ENCODE peak calls at places on chromosomes 7 and 10, in four cellular contexts. V, P, B and O are unnamed samples.

GRCh38 chr7:27139335-27140107 is 4.0 kb downstream of the HOXA5 start:
- DNase-seq in V (no peak), P (peak), B (peak), O (no peak)

GRCh38 chr7:6106140-6106904 is 75.1 kb downstream of the ANKRD61 start:
- DNase-seq in V (peak), P (no peak), B (no peak), O (peak)

GRCh38 chr10:62098278-62099121 is 170.1 kb downstream of the RTKN2 start:
- DNase-seq in V (peak), P (no peak), B (no peak), O (no peak)

GRCh38 chr7:11709240-11709639 is 122.8 kb downstream of the THSD7A start:
- DNase-seq in V (no peak), P (no peak), B (no peak), O (no peak)

GRCh38 chr7:155985518-155986427 is 173.5 kb upstream of the SHH start:
- DNase-seq in V (no peak), P (peak), B (no peak), O (no peak)

GRCh38 chr10:122983898-122984297 is 3.7 kb downstream of the PSTK start:
- DNase-seq in V (no peak), P (no peak), B (no peak), O (no peak)

GRCh38 chr10:24556746-24557742 is 166.6 kb downstream of the ARHGAP21 start:
- DNase-seq in V (peak), P (peak), B (no peak), O (peak)

GRCh38 chr10:2791774-2792443 is 275.4 kb upstream of the PFKP start:
- DNase-seq in V (no peak), P (no peak), B (no peak), O (no peak)

GRCh38 chr7:12764355-12765000 is 77.0 kb downstream of the ARL4A start:
- DNase-seq in V (peak), P (no peak), B (no peak), O (no peak)

GRCh38 chr10:2279666-2280065 is 542.3 kb upstream of the ADARB2 start:
- DNase-seq in V (no peak), P (no peak), B (no peak), O (peak)

GRCh38 chr7:128217972-128218652 is 23.0 kb upstream of the LEP start:
- DNase-seq in V (no peak), P (no peak), B (no peak), O (no peak)

GRCh38 chr10:30917790-30918189 is 113.9 kb downstream of the ZNF438 start:
- DNase-seq in V (peak), P (no peak), B (no peak), O (no peak)

GRCh38 chr7:132580277-132580676 is 4.0 kb upstream of the PLXNA4 start:
- DNase-seq in V (no peak), P (no peak), B (no peak), O (peak)

GRCh38 chr7:101125989-101126650 is 784 bp upstream of the SERPINE1 start:
- DNase-seq in V (peak), P (no peak), B (no peak), O (no peak)

GRCh38 chr7:55081854-55082603 is 63.2 kb downstream of the EGFR start:
- DNase-seq in V (peak), P (no peak), B (no peak), O (no peak)

GRCh38 chr10:110042181-110042580 is 34.4 kb downstream of the ADD3 start:
- DNase-seq in V (peak), P (no peak), B (no peak), O (peak)

GRCh38 chr10:8389630-8390029 is 335.1 kb downstream of the GATA3 start:
- DNase-seq in V (no peak), P (no peak), B (no peak), O (no peak)

GRCh38 chr10:42987575-42987974 is 89.3 kb upstream of the RET start:
- DNase-seq in V (no peak), P (no peak), B (peak), O (no peak)

GRCh38 chr10:71569775-71570588 is 149.6 kb downstream of the C10orf105 start:
- DNase-seq in V (peak), P (peak), B (peak), O (peak)

GRCh38 chr7:1858435-1859265 is 188.6 kb downstream of the ELFN1 start:
- DNase-seq in V (no peak), P (no peak), B (no peak), O (no peak)

GRCh38 chr10:69317175-69318086 is 39.1 kb downstream of the HK1 start:
- DNase-seq in V (no peak), P (peak), B (no peak), O (peak)

GRCh38 chr7:102236592-102237287 is 49.9 kb upstream of the SH2B2 start:
- DNase-seq in V (peak), P (peak), B (peak), O (peak)

GRCh38 chr10:18238875-18239485 is 98.8 kb downstream of the CACNB2 start:
- DNase-seq in V (peak), P (no peak), B (no peak), O (peak)

GRCh38 chr7:77985974-77986339 is 187.4 kb downstream of the PHTF2 start:
- DNase-seq in V (no peak), P (no peak), B (no peak), O (no peak)

GRCh38 chr7:85750454-85750949 is 563.6 kb upstream of the SEMA3D start:
- DNase-seq in V (peak), P (peak), B (no peak), O (peak)

GRCh38 chr10:9302142-9302746 is 1247.8 kb downstream of the GATA3 start:
- DNase-seq in V (peak), P (no peak), B (no peak), O (peak)

GRCh38 chr7:139871820-139872219 is 42.8 kb downstream of the TBXAS1 start:
- DNase-seq in V (peak), P (no peak), B (no peak), O (no peak)

GRCh38 chr10:49655099-49655498 is 24.4 kb upstream of the C10orf53 start:
- DNase-seq in V (no peak), P (no peak), B (peak), O (no peak)
- H3K23ac ChIP-seq in V (no peak), P (no peak), B (no peak), O (no peak)

GRCh38 chr10:44619521-44619920 is 234.6 kb upstream of the CXCL12 start:
- DNase-seq in V (no peak), P (no peak), B (no peak), O (no peak)
- H4K5ac ChIP-seq in V (no peak), P (no peak), B (no peak), O (no peak)

DNA sequence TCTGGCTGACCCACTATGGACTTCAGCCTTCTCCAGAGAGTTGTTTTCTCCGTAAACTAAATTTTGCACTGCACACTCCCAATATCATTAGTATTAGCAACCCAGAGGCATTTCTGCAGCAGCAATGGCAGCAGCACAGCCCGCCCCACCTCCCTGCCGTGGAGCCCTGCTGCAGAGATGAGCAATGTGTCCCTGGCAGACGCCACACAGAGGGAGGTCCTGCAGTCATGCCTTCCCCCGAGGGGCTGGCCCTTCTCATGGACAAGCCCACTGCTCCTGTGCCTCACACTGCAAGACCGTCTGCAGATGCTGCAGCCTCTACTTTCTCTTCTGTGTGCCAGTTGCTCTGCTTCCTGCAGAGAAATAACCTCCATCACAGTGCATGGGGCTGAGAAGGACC is 393.4 kb upstream of the MKI67 start:
- DNase-seq in V (no peak), P (no peak), B (no peak), O (no peak)
- H2BK5ac ChIP-seq in V (no peak), P (no peak), B (no peak), O (no peak)

GRCh38 chr7:154372106-154372505 is 319.9 kb downstream of the DPP6 start:
- DNase-seq in V (no peak), P (no peak), B (peak), O (peak)
- H3K23ac ChIP-seq in V (no peak), P (no peak), B (no peak), O (no peak)